ENCODE peak calls at places on chromosomes 3 and 15, in four cellular contexts. Q, G, A and B are unnamed samples.
A peak's percentile ranks its signal among the peaks of the same experiment; 100 is the strongest.

GRCh38 chr3:56593455-56594158 is 36.6 kb downstream of the CCDC66 start:
- DNase-seq in Q (no peak), A (no peak), G (no peak), B (no peak)

GRCh38 chr3:145013931-145014330 is 1042.3 kb downstream of the DIPK2A start:
- DNase-seq in Q (no peak), G (no peak), A (no peak), B (no peak)

GRCh38 chr15:90871716-90872480 is 3.5 kb downstream of the FURIN start:
- DNase-seq in A (peak; percentile 56), Q (peak; percentile 62), G (no peak), B (no peak)

GRCh38 chr3:46076606-46077005 is 49.3 kb upstream of the XCR1 start:
- DNase-seq in G (no peak), Q (peak; percentile 17), A (no peak), B (no peak)

GRCh38 chr3:156509209-156510174 is 45.4 kb downstream of the SSR3 start:
- DNase-seq in Q (peak; percentile 57), G (no peak), A (no peak), B (peak; percentile 18)

GRCh38 chr3:194330579-194330978 is 20.5 kb downstream of the CPN2 start:
- DNase-seq in A (no peak), G (no peak), Q (no peak), B (no peak)

GRCh38 chr15:57379487-57379886 is 3.2 kb downstream of the CGNL1 start:
- DNase-seq in A (no peak), G (no peak), Q (no peak), B (no peak)

GRCh38 chr15:101050647-101051290 is 131.6 kb downstream of the LRRK1 start:
- DNase-seq in Q (no peak), A (no peak), G (no peak), B (no peak)

GRCh38 chr3:142586803-142587406 is 8.4 kb upstream of the ATR start:
- DNase-seq in A (no peak), G (no peak), Q (peak; percentile 77), B (peak; percentile 85)

GRCh38 chr15:23518104-23518503 is 47.4 kb upstream of the MKRN3 start:
- DNase-seq in A (no peak), Q (no peak), G (no peak), B (no peak)

GRCh38 chr15:80456517-80457497 is 52.6 kb downstream of the ARNT2 start:
- DNase-seq in G (no peak), A (no peak), Q (no peak), B (no peak)

GRCh38 chr15:60299452-60300047 is 98.2 kb downstream of the ANXA2 start:
- DNase-seq in Q (peak; percentile 40), G (no peak), A (peak; percentile 34), B (no peak)

GRCh38 chr15:32704343-32705076 is 13.3 kb upstream of the GREM1 start:
- DNase-seq in A (no peak), G (no peak), Q (no peak), B (no peak)

GRCh38 chr3:38314112-38314766 is 32.1 kb downstream of the SLC22A14 start:
- DNase-seq in A (no peak), G (no peak), Q (no peak), B (no peak)

GRCh38 chr15:58065445-58066041 is at the start of gene ALDH1A2:
- DNase-seq in Q (peak; percentile 95), G (no peak), A (peak; percentile 50), B (no peak)

GRCh38 chr15:90814193-90814811 is 54.1 kb upstream of the FURIN start:
- DNase-seq in A (no peak), G (no peak), Q (no peak), B (no peak)

GRCh38 chr3:111747490-111747889 is 111.6 kb upstream of the PHLDB2 start:
- DNase-seq in Q (no peak), A (no peak), G (no peak), B (no peak)

GRCh38 chr15:84079885-84080777 is 155.4 kb upstream of the GOLGA6L4 start:
- DNase-seq in A (peak; percentile 77), G (no peak), Q (peak; percentile 6), B (no peak)

GRCh38 chr3:16319723-16320122 is 54.7 kb downstream of the OXNAD1 start:
- DNase-seq in Q (peak; percentile 46), G (no peak), A (no peak), B (no peak)

GRCh38 chr3:56911363-56911762 is 109.6 kb upstream of the ARHGEF3 start:
- DNase-seq in Q (no peak), A (no peak), G (no peak), B (no peak)

GRCh38 chr3:171379281-171379680 is 80.9 kb downstream of the TNIK start:
- DNase-seq in G (no peak), Q (no peak), A (no peak), B (no peak)

GRCh38 chr3:151290673-151291072 is 12.3 kb upstream of the P2RY14 start:
- DNase-seq in Q (no peak), A (no peak), G (no peak), B (no peak)

GRCh38 chr15:50117628-50118027 is 1.4 kb downstream of the ATP8B4 start:
- DNase-seq in Q (no peak), A (no peak), G (no peak), B (no peak)

GRCh38 chr15:50112488-50113186 is 6.4 kb downstream of the ATP8B4 start:
- DNase-seq in G (no peak), A (no peak), Q (no peak), B (no peak)

GRCh38 chr15:50113187-50113505 is 5.9 kb downstream of the ATP8B4 start:
- DNase-seq in Q (no peak), A (no peak), G (no peak), B (no peak)

GRCh38 chr15:50116477-50116876 is 2.6 kb downstream of the ATP8B4 start:
- DNase-seq in G (no peak), Q (peak; percentile 76), A (peak; percentile 61), B (peak; percentile 78)

DNA sequence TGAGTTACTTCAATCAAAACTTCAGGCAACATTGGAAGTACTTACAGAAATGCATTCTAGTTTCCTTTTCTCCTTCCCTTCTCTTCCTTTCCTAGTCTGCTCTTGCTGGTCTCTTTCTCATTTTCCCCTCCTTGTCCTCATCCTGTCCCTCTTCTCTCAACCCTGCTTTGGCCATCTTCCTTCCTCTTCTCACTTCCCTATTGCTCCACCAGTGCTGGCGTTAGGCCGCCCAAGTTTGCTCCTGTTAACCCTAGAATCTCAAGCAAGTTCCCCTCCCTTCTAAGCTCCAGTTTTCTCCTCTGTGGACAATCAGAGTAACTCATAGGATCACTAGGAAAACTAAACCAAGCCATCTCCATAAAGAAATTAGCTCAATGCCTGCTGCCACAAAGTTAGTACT is 4.7 kb downstream of the ATP8B4 start:
- DNase-seq in A (no peak), G (no peak), Q (no peak), B (no peak)
- TF ChIP-seq CBFB in A (no peak), G (no peak), Q (no peak), B (no peak)

GRCh38 chr3:115580566-115580965 is 42.7 kb upstream of the GAP43 start:
- DNase-seq in A (no peak), Q (no peak), G (no peak), B (no peak)

GRCh38 chr3:115577000-115577399 is 46.3 kb upstream of the GAP43 start:
- DNase-seq in Q (no peak), A (no peak), G (no peak), B (no peak)

GRCh38 chr3:115576325-115576724 is 47.0 kb upstream of the GAP43 start:
- DNase-seq in G (no peak), Q (no peak), A (no peak), B (no peak)

DNA sequence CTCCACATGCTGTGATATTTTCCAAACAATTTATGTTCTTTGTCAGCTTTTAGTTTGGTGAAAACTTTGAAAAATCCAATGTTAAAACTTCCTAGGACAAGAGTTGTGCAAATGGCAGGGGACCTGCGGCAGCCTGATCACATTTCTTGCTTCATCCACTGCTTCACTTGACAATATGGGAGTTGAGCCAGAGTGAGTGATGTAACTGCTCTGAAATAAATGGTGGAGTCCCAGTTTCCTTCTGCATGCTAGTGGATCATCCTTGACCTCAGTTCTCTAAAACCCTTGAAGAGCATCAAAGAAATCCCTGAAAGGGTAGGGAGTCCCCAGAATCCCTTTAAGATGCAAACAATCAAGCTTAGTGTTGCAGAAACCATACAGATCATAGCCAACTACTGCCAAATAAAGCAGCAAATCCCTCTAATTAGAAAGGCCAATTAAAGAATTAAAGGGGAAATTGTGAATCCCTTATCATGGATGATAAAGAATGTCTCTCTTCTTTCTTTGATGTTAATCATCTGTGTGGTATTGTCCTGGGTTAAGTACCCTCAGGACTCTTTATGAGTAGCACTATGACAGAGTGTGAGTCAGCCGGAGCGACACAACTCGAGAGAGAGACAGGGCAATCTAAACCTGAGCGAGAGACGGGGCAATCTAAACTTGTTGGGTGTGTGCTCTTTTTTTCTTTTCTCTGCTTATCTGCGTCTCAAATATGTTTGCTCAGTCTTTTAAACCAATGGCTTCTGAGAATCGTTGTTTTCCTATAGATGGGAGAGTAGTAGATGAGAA is 41.8 kb upstream of the GAP43 start:
- DNase-seq in G (no peak), A (no peak), Q (no peak), B (no peak)
- TF ChIP-seq CBFB in G (no peak), A (no peak), Q (no peak), B (no peak)

GRCh38 chr3:106103383-106103782 is 234.6 kb upstream of the CBLB start:
- DNase-seq in G (no peak), Q (no peak), A (no peak), B (no peak)
- TF ChIP-seq CBFB in G (no peak), Q (no peak), A (no peak), B (no peak)

GRCh38 chr3:9340450-9341009 is 22.3 kb upstream of the THUMPD3 start:
- DNase-seq in G (no peak), A (no peak), Q (no peak), B (peak; percentile 41)
- TF ChIP-seq CBFB in G (no peak), A (no peak), Q (no peak), B (no peak)

DNA sequence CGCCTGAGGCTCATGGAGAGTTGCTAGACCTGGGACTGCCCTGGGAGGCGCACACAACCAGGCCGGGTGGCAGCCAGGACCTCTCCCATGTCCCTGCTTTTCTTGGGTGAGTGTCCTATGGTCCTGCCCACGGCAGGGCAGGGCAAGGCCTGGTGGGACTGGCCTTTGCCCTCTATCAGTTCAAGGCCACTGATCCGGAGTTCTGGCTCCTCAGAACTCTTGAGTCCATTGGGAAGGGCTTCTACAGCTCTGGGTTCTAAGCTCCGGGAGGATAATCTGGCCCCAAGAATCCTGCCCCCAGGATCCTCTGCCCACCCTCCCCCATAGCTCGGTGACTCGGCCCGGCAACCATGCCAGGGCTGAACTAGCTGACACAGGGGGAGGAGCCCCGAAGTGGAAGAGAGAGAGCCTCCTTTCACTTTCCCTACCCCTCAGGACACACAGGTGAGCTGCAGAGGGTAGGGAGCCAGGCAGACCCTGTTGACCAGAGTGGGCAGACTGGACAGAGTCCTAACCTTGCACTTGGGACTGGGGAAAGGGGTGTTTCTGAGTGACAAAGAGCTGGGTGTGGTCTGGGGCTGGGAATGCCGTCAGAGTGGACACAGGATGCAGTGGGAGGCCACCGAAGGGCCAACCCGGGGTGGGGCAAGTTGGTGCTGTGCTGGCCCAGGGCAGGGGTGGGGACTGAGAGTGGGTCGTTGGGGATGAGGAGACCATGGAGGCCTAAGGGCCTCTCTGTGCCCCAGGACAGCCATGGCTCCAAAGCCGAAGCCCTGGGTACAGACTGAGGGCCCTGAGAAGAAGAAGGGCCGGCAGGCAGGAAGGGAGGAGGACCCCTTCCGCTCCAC is 664 bp downstream of the PARP3 start:
- DNase-seq in G (peak; percentile 23), Q (peak; percentile 42), A (peak; percentile 11), B (peak; percentile 67)
- TF ChIP-seq CBFB in G (no peak), Q (no peak), A (no peak), B (no peak)